ENCODE peak calls at places on chromosome X, in seven cellular contexts. R is HepG2, T is GM12878, D is SK-N-SH, K is GM12891, P is H1, J is K562. S is an unnamed sample.

GRCh38 chrX:47297874-47298273 is 65.1 kb downstream of the USP11 start:
- DNase-seq in R (no peak), T (no peak), D (no peak), K (no peak), P (no peak), J (no peak), S (no peak)

GRCh38 chrX:150694738-150695410 is 1.7 kb downstream of the MTMR1 start:
- DNase-seq in R (no peak), T (no peak), D (no peak), K (no peak), P (no peak), J (peak), S (no peak)

GRCh38 chrX:134377537-134377936 is 82.4 kb upstream of the HPRT1 start:
- DNase-seq in R (peak), T (no peak), D (peak), K (no peak), P (no peak), J (no peak), S (no peak)

GRCh38 chrX:21374994-21375794 is 976 bp downstream of the CNKSR2 start:
- DNase-seq in R (no peak), T (no peak), D (peak), K (no peak), P (peak), J (no peak), S (no peak)

GRCh38 chrX:71366674-71367256 is 608 bp downstream of the TAF1 start:
- DNase-seq in R (no peak), T (no peak), D (peak), K (no peak), P (peak), J (peak), S (peak)

GRCh38 chrX:101160001-101160400 is 59.6 kb upstream of the DRP2 start:
- DNase-seq in R (no peak), T (no peak), D (no peak), K (no peak), P (no peak), J (no peak), S (no peak)

GRCh38 chrX:133922390-133922772 is 63.0 kb downstream of the GPC3 start:
- DNase-seq in R (no peak), T (no peak), D (no peak), K (no peak), P (no peak), J (no peak), S (no peak)

GRCh38 chrX:97616883-97617510 is 733.3 kb downstream of the RPA4 start:
- DNase-seq in R (peak), T (peak), D (no peak), K (no peak), P (no peak), J (no peak), S (peak)

GRCh38 chrX:38817004-38817703 is 15.9 kb downstream of the MID1IP1 start:
- DNase-seq in R (no peak), T (no peak), D (no peak), K (no peak), P (no peak), J (peak), S (no peak)

GRCh38 chrX:113741744-113742143 is 842.1 kb upstream of the HTR2C start:
- DNase-seq in R (peak), T (no peak), D (peak), K (no peak), P (no peak), J (no peak), S (no peak)

GRCh38 chrX:12149670-12150407 is 11.6 kb downstream of the FRMPD4 start:
- DNase-seq in R (no peak), T (no peak), D (no peak), K (no peak), P (no peak), J (no peak), S (no peak)

GRCh38 chrX:136659174-136659573 is 11.2 kb downstream of the CD40LG start:
- DNase-seq in R (no peak), T (no peak), D (no peak), K (no peak), P (no peak), J (no peak), S (no peak)

GRCh38 chrX:150616863-150617198 is 48.4 kb downstream of the MTM1 start:
- DNase-seq in R (no peak), T (no peak), D (no peak), K (no peak), P (no peak), J (no peak), S (no peak)

GRCh38 chrX:75784689-75785491 is at the start of gene MAGEE2:
- DNase-seq in R (peak), T (no peak), D (peak), K (no peak), P (no peak), J (no peak), S (no peak)

GRCh38 chrX:1946974-1947373 is 332.1 kb downstream of the ASMT start:
- DNase-seq in R (no peak), T (no peak), D (no peak), K (no peak), P (no peak), J (no peak), S (no peak)

GRCh38 chrX:103533428-103534216 is 14.3 kb upstream of the RAB40A start:
- DNase-seq in R (peak), T (peak), D (peak), K (no peak), P (peak), J (peak), S (peak)

GRCh38 chrX:30971761-30972603 is 82.9 kb upstream of the TAB3 start:
- DNase-seq in R (peak), T (no peak), D (peak), K (peak), P (no peak), J (peak), S (peak)

GRCh38 chrX:104195489-104196084 is 29.3 kb downstream of the FAM199X start:
- DNase-seq in R (peak), T (no peak), D (peak), K (peak), P (no peak), J (peak), S (peak)

GRCh38 chrX:82218361-82218760 is 1016.5 kb downstream of the SH3BGRL start:
- DNase-seq in R (peak), T (peak), D (peak), K (no peak), P (no peak), J (peak), S (no peak)

GRCh38 chrX:44344687-44345086 is 1.2 kb upstream of the EFHC2 start:
- DNase-seq in R (no peak), T (no peak), D (no peak), K (no peak), P (no peak), J (peak), S (no peak)

GRCh38 chrX:13432376-13432775 is 112.5 kb upstream of the ATXN3L start:
- DNase-seq in R (no peak), T (no peak), D (no peak), K (no peak), P (no peak), J (no peak), S (no peak)

GRCh38 chrX:45709381-45709780 is 508.7 kb upstream of the DIPK2B start:
- DNase-seq in R (no peak), T (no peak), D (no peak), K (no peak), P (no peak), J (no peak), S (no peak)

GRCh38 chrX:42739771-42740170 is 38.2 kb downstream of the PPP1R2C start:
- DNase-seq in R (no peak), T (no peak), D (no peak), K (no peak), P (no peak), J (no peak), S (no peak)

GRCh38 chrX:65451663-65452062 is 82.9 kb downstream of the LAS1L start:
- DNase-seq in R (peak), T (no peak), D (peak), K (peak), P (no peak), J (peak), S (peak)

GRCh38 chrX:104641176-104641575 is 75.2 kb downstream of the IL1RAPL2 start:
- DNase-seq in R (no peak), T (no peak), D (peak), K (no peak), P (peak), J (no peak), S (no peak)

GRCh38 chrX:48045410-48046311 is 25.8 kb downstream of the ZNF630 start:
- DNase-seq in R (peak), T (no peak), D (no peak), K (no peak), P (no peak), J (no peak), S (no peak)

GRCh38 chrX:119118780-119119395 is 8.7 kb downstream of the KIAA1210 start:
- DNase-seq in R (peak), T (no peak), D (peak), K (peak), P (peak), J (peak), S (peak)

GRCh38 chrX:97524997-97525396 is 641.3 kb downstream of the RPA4 start:
- DNase-seq in R (no peak), T (no peak), D (no peak), K (no peak), P (no peak), J (no peak), S (no peak)

DNA sequence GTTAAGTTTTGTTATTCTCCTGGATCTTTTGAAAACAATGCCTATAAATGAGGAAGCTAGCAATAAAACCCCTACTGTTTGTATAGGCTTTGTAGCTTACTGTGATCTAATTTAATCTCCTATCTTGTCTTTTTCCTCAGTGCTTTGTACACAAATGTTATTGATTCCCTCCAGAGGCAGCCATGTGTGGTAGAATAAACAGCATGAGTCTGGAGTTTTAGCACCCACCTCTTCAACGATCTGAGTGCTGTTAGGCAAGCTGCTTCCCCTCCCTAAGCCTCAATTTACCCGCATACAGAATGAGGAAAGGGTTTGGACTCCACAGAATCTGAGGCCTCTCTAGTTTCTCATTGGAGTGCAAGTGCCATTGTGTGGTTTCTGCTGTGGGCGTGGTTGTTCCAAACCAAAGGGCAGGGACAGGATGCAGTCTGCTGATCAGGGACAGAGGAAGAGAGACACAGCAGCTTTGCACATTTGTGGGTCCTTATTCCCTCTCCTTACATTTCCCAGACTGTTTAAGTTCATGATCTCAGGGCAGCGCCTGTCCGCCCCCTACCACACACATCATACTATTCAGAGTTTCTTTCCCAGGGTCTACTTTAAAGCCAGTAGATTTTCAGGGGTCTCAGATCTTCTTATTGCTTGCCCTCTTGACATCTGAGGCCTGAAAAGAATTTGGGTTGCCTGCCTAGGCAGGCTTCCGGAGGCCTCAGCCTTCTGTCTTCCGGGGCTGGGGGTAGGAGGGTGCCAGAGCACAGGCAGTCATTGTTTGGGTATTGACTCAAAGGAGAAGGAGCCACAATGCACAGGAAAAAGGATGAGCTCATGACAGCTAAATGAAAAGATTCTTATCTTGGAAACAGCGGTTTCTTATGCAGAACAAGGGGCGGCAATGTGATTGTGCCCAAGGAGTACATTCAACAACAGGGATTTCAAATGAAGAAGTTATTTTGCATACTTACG is 114.9 kb upstream of the TEX13D start:
- DNase-seq in R (peak), T (no peak), D (no peak), K (no peak), P (no peak), J (no peak), S (no peak)
- TF ChIP-seq TAF1 in R (no peak), T (no peak), D (no peak), K (no peak), P (no peak), J (no peak), S (no peak)

GRCh38 chrX:155027509-155028066 is 944 bp downstream of the FUNDC2 start:
- DNase-seq in R (peak), T (no peak), D (no peak), K (no peak), P (no peak), J (no peak), S (no peak)
- TF ChIP-seq TAF1 in R (no peak), T (no peak), D (no peak), K (no peak), P (no peak), J (no peak), S (no peak)

DNA sequence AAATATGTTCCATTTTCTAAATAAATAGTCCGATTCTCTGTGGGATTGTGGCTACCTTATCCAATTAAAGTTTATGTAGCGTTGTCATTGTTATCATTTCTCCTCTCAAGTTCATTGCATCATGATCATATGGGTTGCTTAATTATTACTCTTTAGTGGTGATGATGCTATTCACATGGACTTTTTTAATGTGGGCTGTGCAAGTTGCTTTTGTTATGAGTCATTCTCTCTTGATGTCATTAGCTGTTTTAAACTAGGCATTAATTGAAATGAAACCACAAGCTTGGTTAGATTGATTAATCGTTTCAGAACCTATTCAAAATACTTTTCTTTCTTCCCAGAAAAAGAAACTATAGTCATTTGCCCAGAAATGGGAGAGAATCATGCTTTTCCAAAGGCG is 38.2 kb downstream of the NHS start:
- DNase-seq in R (no peak), T (no peak), D (no peak), K (no peak), P (no peak), J (no peak), S (no peak)
- TF ChIP-seq TAF1 in R (no peak), T (no peak), D (no peak), K (no peak), P (no peak), J (no peak), S (no peak)

GRCh38 chrX:152806035-152806434 is 24.5 kb downstream of the CETN2 start:
- DNase-seq in R (no peak), T (no peak), D (peak), K (no peak), P (no peak), J (no peak), S (no peak)
- TF ChIP-seq TAF1 in R (no peak), T (no peak), D (no peak), K (no peak), P (no peak), J (no peak), S (no peak)

GRCh38 chrX:127879585-127879984 is 172.6 kb downstream of the ACTRT1 start:
- DNase-seq in R (no peak), T (no peak), D (no peak), K (no peak), P (no peak), J (no peak), S (no peak)
- TF ChIP-seq TAF1 in R (no peak), T (no peak), D (no peak), K (no peak), P (no peak), J (no peak), S (no peak)

GRCh38 chrX:3129256-3129655 is 88.0 kb downstream of the ARSF start:
- DNase-seq in R (no peak), T (no peak), D (no peak), K (no peak), P (no peak), J (no peak), S (no peak)
- TF ChIP-seq TAF1 in R (no peak), T (no peak), D (no peak), K (no peak), P (no peak), J (no peak), S (no peak)

GRCh38 chrX:34467437-34467836 is 189.6 kb downstream of the TMEM47 start:
- DNase-seq in R (no peak), T (no peak), D (no peak), K (no peak), P (no peak), J (no peak), S (no peak)
- TF ChIP-seq TAF1 in R (no peak), T (no peak), D (no peak), K (no peak), P (no peak), J (no peak), S (no peak)

DNA sequence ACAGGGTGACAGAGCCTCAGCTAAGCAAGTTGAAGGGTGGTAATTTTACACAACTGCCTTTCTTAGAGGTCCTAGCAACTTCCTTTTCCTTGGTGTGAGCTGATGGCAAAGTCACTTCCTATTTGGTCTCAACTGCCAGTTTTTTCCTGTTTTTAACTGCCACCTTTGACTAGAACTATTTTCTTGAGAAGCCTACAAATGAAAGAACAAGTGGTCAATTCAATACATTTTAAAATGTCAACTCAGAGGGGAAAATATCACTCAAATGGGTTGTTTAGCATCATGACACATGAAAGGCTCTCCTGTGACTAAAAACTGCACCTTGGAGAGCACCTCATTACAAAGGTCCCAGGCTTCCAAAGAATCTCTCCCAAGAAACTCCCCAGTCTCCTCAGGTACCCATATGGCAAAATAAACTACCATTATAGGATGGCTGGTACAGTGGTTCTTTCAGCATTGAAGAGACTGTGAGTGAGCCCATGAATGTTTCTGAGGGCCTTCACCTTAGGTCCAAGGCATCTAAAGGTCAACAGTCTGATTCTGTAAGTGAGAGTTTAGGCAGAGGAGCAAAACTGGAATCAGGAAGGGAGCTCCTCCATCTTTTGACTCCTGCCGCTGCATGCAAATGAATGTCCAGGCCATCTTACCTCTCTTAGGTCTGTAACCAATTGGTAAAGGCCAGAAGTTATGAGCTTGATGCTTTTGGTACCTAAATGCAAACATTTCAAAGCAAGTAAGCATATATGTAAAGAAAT is 5.5 kb upstream of the STK26 start:
- DNase-seq in R (no peak), T (no peak), D (no peak), K (no peak), P (no peak), J (no peak), S (no peak)
- TF ChIP-seq TAF1 in R (no peak), T (no peak), D (no peak), K (no peak), P (no peak), J (no peak), S (no peak)

GRCh38 chrX:154018518-154019060 is 1.1 kb downstream of the IRAK1 start:
- DNase-seq in R (no peak), T (no peak), D (peak), K (no peak), P (no peak), J (peak), S (no peak)
- TF ChIP-seq TAF1 in R (no peak), T (no peak), D (no peak), K (no peak), P (no peak), J (no peak), S (no peak)